ENCODE peak calls at places on chromosomes 7 and 10, in ten cellular contexts. H is hepatic stellate cell; M is NCI-H446 treated with DMSO at 0.1 percent for 48 hours; A is activated T-cell treated with anti-CD3 and anti-CD28 coated beads, Interleukin-2, amount 50 U/mL, for 4 hours; D is NCI-H774; K is stimulated activated CD4-positive, alpha-beta T cell treated with anti-CD3 and anti-CD28 coated beads, Interleukin-2, amount 100 ng/mL, for 48 hours; C is GM20000; B is KG1; Y is nucleus accumbens; L is T follicular helper cell. E is an unnamed sample.

GRCh38 chr10:43316988-43317387 is 50.1 kb upstream of the RASGEF1A start:
- DNase-seq in H (no peak), M (no peak), A (no peak), D (no peak), K (no peak), C (no peak), B (no peak), Y (no peak), L (no peak), E (no peak)

GRCh38 chr7:84509522-84509921 is 314.9 kb upstream of the SEMA3A start:
- DNase-seq in H (no peak), M (no peak), A (no peak), D (no peak), K (no peak), C (no peak), B (no peak), Y (no peak), L (no peak), E (no peak)

GRCh38 chr7:69412331-69413146 is 185.7 kb upstream of the AUTS2 start:
- DNase-seq in H (no peak), M (no peak), A (no peak), D (no peak), K (no peak), C (peak; percentile 55), B (peak; percentile 60), Y (peak; percentile 15), L (no peak), E (peak; percentile 44)

GRCh38 chr7:55156919-55157318 is 138.1 kb downstream of the EGFR start:
- DNase-seq in H (no peak), M (no peak), A (no peak), D (no peak), K (no peak), C (no peak), B (no peak), Y (no peak), L (no peak), E (no peak)

GRCh38 chr10:5919568-5919967 is 29.5 kb downstream of the FBH1 start:
- DNase-seq in H (no peak), M (no peak), A (no peak), D (no peak), K (no peak), C (no peak), B (no peak), Y (no peak), L (no peak), E (no peak)

GRCh38 chr10:59397971-59398370 is 35.6 kb upstream of the FAM13C start:
- DNase-seq in H (no peak), M (no peak), A (no peak), D (no peak), K (no peak), C (no peak), B (no peak), Y (no peak), L (no peak), E (no peak)

GRCh38 chr10:1536341-1536740 is 201.0 kb downstream of the ADARB2 start:
- DNase-seq in H (no peak), M (no peak), A (no peak), D (no peak), K (no peak), C (no peak), B (no peak), Y (no peak), L (no peak), E (no peak)

GRCh38 chr10:124496150-124496549 is 34.5 kb downstream of the LHPP start:
- DNase-seq in H (no peak), M (no peak), A (no peak), D (no peak), K (no peak), C (no peak), B (no peak), Y (no peak), L (no peak), E (no peak)

GRCh38 chr10:128027822-128028507 is 98.3 kb downstream of the MKI67 start:
- DNase-seq in H (no peak), M (no peak), A (no peak), D (no peak), K (no peak), C (no peak), B (no peak), Y (no peak), L (no peak), E (no peak)

GRCh38 chr7:42805601-42806000 is 106.3 kb downstream of the C7orf25 start:
- DNase-seq in H (no peak), M (no peak), A (no peak), D (no peak), K (no peak), C (no peak), B (no peak), Y (no peak), L (no peak), E (no peak)

GRCh38 chr7:149462101-149462520 is 1.2 kb upstream of the ZNF777 start:
- DNase-seq in H (no peak), M (no peak), A (no peak), D (no peak), K (no peak), C (no peak), B (no peak), Y (no peak), L (no peak), E (no peak)

GRCh38 chr10:69337312-69338132 is 59.2 kb downstream of the HK1 start:
- DNase-seq in H (peak; percentile 80), M (peak; percentile 67), A (no peak), D (no peak), K (no peak), C (no peak), B (peak; percentile 80), Y (no peak), L (no peak), E (no peak)

GRCh38 chr10:48792687-48793096 is 108.0 kb downstream of the WDFY4 start:
- DNase-seq in H (no peak), M (peak; percentile 8), A (no peak), D (no peak), K (no peak), C (no peak), B (peak; percentile 35), Y (no peak), L (no peak), E (no peak)

GRCh38 chr7:140924821-140925421 is at the start of gene BRAF:
- DNase-seq in H (peak; percentile 86), M (peak; percentile 65), A (peak; percentile 96), D (peak; percentile 85), K (peak; percentile 98), C (peak; percentile 91), B (peak; percentile 64), Y (peak; percentile 93), L (peak; percentile 92), E (peak; percentile 60)

GRCh38 chr7:1236831-1237701 is 4.4 kb downstream of the UNCX start:
- DNase-seq in H (no peak), M (no peak), A (no peak), D (no peak), K (no peak), C (no peak), B (no peak), Y (no peak), L (no peak), E (no peak)

GRCh38 chr10:2477154-2477553 is 590.2 kb upstream of the PFKP start:
- DNase-seq in H (no peak), M (no peak), A (no peak), D (peak; percentile 76), K (no peak), C (no peak), B (no peak), Y (no peak), L (no peak), E (no peak)

GRCh38 chr7:26507375-26508068 is 215.9 kb downstream of the SNX10 start:
- DNase-seq in H (no peak), M (peak; percentile 56), A (no peak), D (peak; percentile 19), K (no peak), C (no peak), B (no peak), Y (no peak), L (no peak), E (no peak)

GRCh38 chr7:55491346-55491745 is 81.0 kb downstream of the VOPP1 start:
- DNase-seq in H (no peak), M (no peak), A (no peak), D (no peak), K (no peak), C (no peak), B (no peak), Y (no peak), L (no peak), E (no peak)

GRCh38 chr7:79922894-79923293 is 211.7 kb upstream of the GNAI1 start:
- DNase-seq in H (no peak), M (no peak), A (no peak), D (no peak), K (no peak), C (no peak), B (no peak), Y (no peak), L (no peak), E (no peak)

GRCh38 chr10:4586756-4587155 is 239.3 kb upstream of the AKR1E2 start:
- DNase-seq in H (no peak), M (no peak), A (no peak), D (no peak), K (no peak), C (no peak), B (no peak), Y (no peak), L (no peak), E (no peak)

GRCh38 chr10:5945561-5946418 is 31.6 kb downstream of the IL15RA start:
- DNase-seq in H (peak; percentile 87), M (no peak), A (no peak), D (no peak), K (no peak), C (no peak), B (no peak), Y (no peak), L (no peak), E (no peak)

GRCh38 chr10:120221873-120222485 is 235.0 kb upstream of the PLPP4 start:
- DNase-seq in H (peak; percentile 67), M (peak; percentile 51), A (no peak), D (no peak), K (peak; percentile 12), C (peak; percentile 70), B (peak; percentile 8), Y (no peak), L (no peak), E (peak; percentile 35)

GRCh38 chr7:11760372-11760771 is 71.6 kb downstream of the THSD7A start:
- DNase-seq in H (no peak), M (peak; percentile 60), A (no peak), D (peak; percentile 74), K (no peak), C (no peak), B (no peak), Y (no peak), L (no peak), E (no peak)

GRCh38 chr7:79091661-79092060 is 361.8 kb downstream of the MAGI2 start:
- DNase-seq in H (no peak), M (no peak), A (no peak), D (no peak), K (no peak), C (no peak), B (no peak), Y (no peak), L (no peak), E (no peak)

GRCh38 chr7:132783824-132784223 is 207.6 kb upstream of the PLXNA4 start:
- DNase-seq in H (no peak), M (peak; percentile 0), A (no peak), D (peak; percentile 45), K (no peak), C (no peak), B (no peak), Y (no peak), L (no peak), E (no peak)

GRCh38 chr7:157476654-157477549 is 140.1 kb downstream of the DNAJB6 start:
- DNase-seq in H (no peak), M (no peak), A (no peak), D (no peak), K (no peak), C (no peak), B (no peak), Y (no peak), L (no peak), E (no peak)

GRCh38 chr10:92240289-92241157 is 50.4 kb downstream of the CPEB3 start:
- DNase-seq in H (peak; percentile 65), M (no peak), A (peak; percentile 6), D (peak; percentile 61), K (no peak), C (peak; percentile 81), B (peak; percentile 66), Y (peak; percentile 80), L (peak; percentile 14), E (no peak)

GRCh38 chr10:52900564-52900963 is 128.0 kb upstream of the MBL2 start:
- DNase-seq in H (no peak), M (no peak), A (no peak), D (no peak), K (no peak), C (no peak), B (no peak), Y (no peak), L (no peak), E (no peak)